ENCODE peak calls at places on chromosomes 6 and 20, in nine cellular contexts. O, K, F, P, Y, I, U, L and S are unnamed samples.

GRCh38 chr6:125983246-125983945 is 2.9 kb upstream of the TRMT11 start:
- DNase-seq in I (no peak), O (peak), L (no peak), K (no peak), U (no peak), F (no peak), Y (no peak), P (no peak), S (no peak)

GRCh38 chr6:28490191-28490890 is 25.3 kb downstream of the GPX6 start:
- DNase-seq in U (no peak), K (no peak), O (peak), F (no peak), P (no peak), I (peak), L (no peak), Y (no peak), S (no peak)

GRCh38 chr6:46392294-46392693 is 99.0 kb downstream of the RCAN2 start:
- DNase-seq in O (no peak), L (no peak), U (no peak), P (no peak), Y (no peak), F (no peak), I (no peak), K (no peak), S (no peak)

GRCh38 chr20:50124496-50124895 is 11.5 kb upstream of the UBE2V1 start:
- DNase-seq in L (no peak), P (no peak), I (no peak), K (no peak), Y (no peak), U (no peak), O (no peak), F (no peak), S (no peak)

GRCh38 chr6:167078745-167079144 is 44.2 kb upstream of the CCR6 start:
- DNase-seq in O (no peak), I (no peak), Y (no peak), U (no peak), F (no peak), P (no peak), L (no peak), K (no peak), S (no peak)

GRCh38 chr6:119147101-119148053 is 68.9 kb upstream of the FAM184A start:
- DNase-seq in U (peak), O (peak), K (peak), Y (no peak), L (peak), F (no peak), P (no peak), I (peak), S (no peak)

GRCh38 chr6:104629826-104630225 is 229.9 kb downstream of the HACE1 start:
- DNase-seq in O (no peak), F (no peak), P (no peak), L (no peak), Y (no peak), I (no peak), K (no peak), U (no peak), S (no peak)

GRCh38 chr6:110270166-110270565 is 88.0 kb downstream of the METTL24 start:
- DNase-seq in Y (no peak), U (no peak), L (no peak), O (peak), F (no peak), I (no peak), P (no peak), K (no peak), S (peak)

DNA sequence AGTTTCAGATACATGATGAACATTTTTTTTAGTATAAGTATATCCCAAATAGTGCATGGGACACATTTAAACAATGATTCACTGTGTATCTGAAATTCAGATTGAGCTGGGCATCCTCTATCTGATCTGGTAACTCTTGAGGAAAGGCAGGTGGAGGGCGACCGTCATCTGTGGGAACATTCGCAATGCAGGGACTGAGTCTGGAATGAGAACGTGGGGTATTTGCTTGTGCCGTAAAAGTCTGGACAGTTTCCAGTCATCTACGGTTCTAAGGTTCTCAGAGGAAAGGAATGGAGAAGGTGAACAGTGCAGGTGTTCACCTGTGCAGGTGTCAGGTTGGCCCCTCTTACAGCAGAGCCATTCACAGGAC is 22.6 kb downstream of the CTCFL start:
- DNase-seq in K (no peak), U (no peak), L (no peak), Y (no peak), F (no peak), P (no peak), I (no peak), O (no peak), S (no peak)
- TF ChIP-seq CTCF in K (no peak), U (no peak), L (no peak), Y (no peak), F (no peak), P (no peak), I (no peak), O (no peak), S (no peak)

DNA sequence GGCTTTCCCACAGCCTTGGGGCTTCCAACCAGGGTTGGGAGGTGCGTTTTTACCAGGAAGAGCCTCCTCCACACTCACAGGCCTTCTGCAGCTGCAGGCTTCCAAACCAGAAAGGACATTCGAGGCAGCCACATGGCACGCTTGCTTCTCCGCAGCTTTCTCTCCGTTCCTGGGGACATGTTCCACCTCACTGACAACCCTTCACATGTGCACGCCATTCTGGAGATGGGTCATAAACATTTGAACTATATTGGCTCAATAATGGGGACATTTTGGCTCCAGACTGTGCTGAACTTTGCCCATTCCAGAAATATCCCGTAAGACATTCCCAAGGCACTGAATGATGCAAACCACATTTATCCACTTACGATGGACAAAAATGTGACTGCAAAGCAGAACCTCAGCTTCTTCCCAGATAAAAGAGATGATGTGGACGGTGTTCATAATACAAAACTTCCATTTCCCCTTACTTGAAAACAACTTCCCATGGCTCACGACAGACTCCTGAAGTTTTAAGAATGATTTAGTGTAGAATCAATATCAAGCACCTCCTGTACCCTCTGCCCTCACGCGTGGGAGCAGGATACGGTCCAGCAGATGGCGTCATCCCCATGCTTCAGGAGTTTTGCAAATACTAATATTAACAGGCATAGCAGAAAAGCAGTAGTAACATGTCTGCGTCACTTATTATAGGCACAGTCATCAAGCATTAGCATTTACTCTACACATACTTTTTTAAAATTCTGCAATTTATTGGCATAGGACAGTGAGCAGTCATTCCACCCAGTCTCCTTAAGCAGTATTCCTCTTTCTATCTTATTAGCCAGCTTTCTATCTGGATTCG is 25.4 kb upstream of the FOXF2 start:
- DNase-seq in O (peak), K (no peak), Y (no peak), F (no peak), U (no peak), L (peak), I (no peak), P (no peak), S (peak)
- TF ChIP-seq CTCF in O (peak), K (no peak), Y (no peak), F (peak), U (no peak), L (peak), I (peak), P (peak), S (no peak)

GRCh38 chr6:30985490-30985889 is 2.0 kb downstream of the MUC21 start:
- DNase-seq in P (no peak), U (no peak), K (no peak), Y (no peak), L (no peak), I (no peak), F (no peak), O (no peak), S (no peak)
- TF ChIP-seq CTCF in P (no peak), U (no peak), K (no peak), Y (no peak), L (no peak), I (no peak), F (no peak), O (no peak), S (no peak)

GRCh38 chr6:79048611-79049010 is 29.4 kb downstream of the PHIP start:
- DNase-seq in L (peak), U (no peak), I (peak), Y (no peak), P (peak), F (no peak), O (peak), K (peak), S (peak)
- TF ChIP-seq CTCF in L (no peak), U (peak), I (peak), Y (no peak), P (peak), F (peak), O (peak), K (no peak), S (peak)

DNA sequence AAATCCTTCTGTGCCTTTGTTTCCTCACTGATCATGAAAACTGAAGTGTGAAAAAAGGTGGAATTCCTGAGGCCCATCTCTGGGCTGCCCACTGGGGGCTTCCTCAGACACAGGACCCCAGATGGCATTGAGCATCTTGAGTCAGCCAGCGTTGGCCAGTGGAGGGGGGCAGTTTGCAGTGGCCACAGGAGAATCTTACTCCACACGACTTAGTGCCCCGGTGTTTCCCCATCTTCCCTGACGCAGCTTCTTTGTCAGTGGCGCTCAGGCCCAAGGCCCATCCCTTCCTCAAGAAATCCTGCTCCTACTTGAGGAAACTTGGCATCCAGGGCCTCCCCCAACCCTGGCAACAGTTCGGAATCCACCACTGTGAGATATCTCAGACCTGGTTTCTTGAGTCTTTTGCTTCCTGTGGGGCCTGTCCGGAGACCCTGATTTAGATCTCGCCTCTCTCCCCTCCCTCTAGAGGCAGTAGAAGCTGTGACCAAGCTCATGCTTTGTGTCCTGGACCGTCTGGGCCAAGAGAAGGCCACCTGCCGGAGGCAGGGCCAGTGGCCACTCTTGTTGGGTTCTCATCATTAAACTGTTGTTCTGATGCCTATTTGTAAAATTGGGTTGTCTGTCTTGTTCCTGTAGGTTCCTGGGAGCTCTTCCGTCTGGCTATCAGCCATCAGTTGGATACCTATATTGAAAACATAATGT is 20.2 kb upstream of the DLGAP4 start:
- DNase-seq in F (no peak), I (no peak), O (no peak), L (no peak), P (no peak), U (no peak), Y (no peak), K (no peak), S (no peak)
- TF ChIP-seq CTCF in F (no peak), I (no peak), O (no peak), L (no peak), P (no peak), U (no peak), Y (no peak), K (no peak), S (no peak)

DNA sequence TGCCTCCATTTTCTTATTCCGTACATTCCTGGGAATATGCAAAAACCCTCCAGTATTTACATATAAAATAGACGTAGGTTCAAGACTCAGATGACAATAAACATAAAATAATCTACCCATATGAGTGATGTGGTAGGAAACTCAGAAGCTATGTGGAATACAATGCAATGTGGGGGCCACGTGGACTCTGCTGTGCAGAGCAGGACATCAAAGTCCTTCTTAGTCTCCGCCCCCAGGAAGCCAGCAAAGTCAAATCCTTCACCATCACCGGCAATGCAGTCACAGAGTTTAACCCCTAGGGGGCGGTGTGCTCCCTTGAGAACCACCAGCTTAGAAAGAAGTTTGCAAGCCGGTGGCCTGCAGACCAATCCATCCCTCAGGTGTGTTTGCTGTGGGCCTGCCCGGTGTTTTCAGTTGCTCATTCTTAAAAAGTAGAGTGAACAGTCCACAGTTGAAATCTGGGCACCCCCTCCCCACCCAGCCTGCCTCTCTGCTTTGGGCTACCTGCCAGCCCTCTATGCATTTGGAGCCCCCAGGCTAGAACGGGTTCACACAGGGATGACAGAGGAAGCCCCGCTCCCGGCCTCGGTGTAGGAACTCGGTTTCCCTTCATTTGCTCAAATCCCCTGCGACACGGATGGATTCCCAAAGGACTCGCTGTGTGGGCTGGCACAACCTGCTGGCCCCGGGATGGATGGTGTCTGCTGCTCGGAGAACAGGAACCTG is 59.9 kb downstream of the SULF2 start:
- DNase-seq in P (peak), Y (peak), L (peak), K (peak), F (peak), I (peak), O (peak), U (peak), S (peak)
- TF ChIP-seq CTCF in P (peak), Y (no peak), L (peak), K (peak), F (peak), I (peak), O (peak), U (peak), S (peak)

GRCh38 chr6:75368151-75368779 is 83.7 kb upstream of the TMEM30A start:
- DNase-seq in L (peak), K (no peak), U (peak), P (no peak), I (peak), Y (no peak), O (peak), F (no peak), S (no peak)
- TF ChIP-seq CTCF in L (peak), K (no peak), U (no peak), P (peak), I (peak), Y (no peak), O (peak), F (peak), S (no peak)

DNA sequence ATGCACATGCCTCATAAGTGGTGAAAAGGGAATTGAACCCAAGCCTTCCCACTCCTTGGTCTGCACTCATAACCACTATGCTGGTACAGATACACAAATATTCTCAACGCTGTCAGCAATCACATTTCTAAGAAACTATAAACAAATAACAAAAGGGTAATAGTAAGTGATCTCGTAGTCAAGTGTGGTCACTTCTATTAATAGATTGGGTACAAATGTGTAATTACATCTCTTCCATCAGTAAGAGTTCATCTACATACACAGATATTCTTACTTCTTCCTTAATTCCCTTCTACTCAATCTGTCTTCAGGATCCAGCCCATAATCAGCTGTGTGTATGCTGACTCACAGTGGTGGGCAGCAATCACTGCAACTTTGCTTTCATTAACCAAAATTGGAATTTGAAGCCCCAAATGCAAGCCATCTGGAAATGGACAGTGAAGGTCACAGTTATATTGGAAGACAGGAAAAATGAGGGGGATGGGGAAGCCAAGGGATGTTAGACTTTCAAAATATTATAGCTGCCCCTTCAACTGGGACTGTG is 6.7 kb downstream of the PRSS35 start:
- DNase-seq in O (peak), L (no peak), I (no peak), U (no peak), F (no peak), P (no peak), K (no peak), Y (no peak), S (no peak)
- TF ChIP-seq CTCF in O (peak), L (peak), I (peak), U (no peak), F (no peak), P (peak), K (no peak), Y (no peak), S (no peak)

DNA sequence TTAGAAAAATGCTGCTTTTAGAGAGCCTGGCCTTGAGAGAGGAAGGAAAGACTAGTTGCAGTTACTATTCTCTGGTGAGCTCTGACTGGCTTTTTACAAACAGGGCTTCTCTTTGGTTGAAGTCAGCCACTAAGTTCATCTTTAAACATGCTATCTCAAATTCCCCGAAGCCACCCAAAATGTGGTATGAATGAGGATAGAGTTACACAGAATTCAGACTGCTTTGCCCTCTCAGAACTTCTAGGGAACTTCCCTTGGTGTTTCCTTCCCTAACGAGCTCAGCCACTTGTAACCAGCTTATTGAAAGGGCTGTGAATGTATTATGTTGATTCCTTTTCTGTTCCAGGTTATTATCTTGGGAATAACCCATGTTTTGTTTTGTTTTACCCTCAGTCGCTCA is 73.5 kb downstream of the EFHC1 start:
- DNase-seq in K (no peak), Y (no peak), P (no peak), F (no peak), L (no peak), I (no peak), U (no peak), O (peak), S (no peak)
- TF ChIP-seq CTCF in K (no peak), Y (no peak), P (no peak), F (no peak), L (no peak), I (no peak), U (no peak), O (no peak), S (no peak)

GRCh38 chr20:11912013-11912663 is 5.6 kb upstream of the BTBD3 start:
- DNase-seq in I (peak), U (no peak), F (no peak), Y (no peak), L (no peak), O (no peak), P (no peak), K (no peak), S (peak)
- TF ChIP-seq CTCF in I (peak), U (no peak), F (peak), Y (no peak), L (peak), O (peak), P (peak), K (peak), S (peak)